ENCODE peak calls at places on chromosomes 4 and X, in five cellular contexts. Q is IMR-90, X is mesenchymal stem cell, P is H1, A is neuronal stem cell. S is an unnamed sample.

GRCh38 chrX:10079155-10079711 is 77.5 kb upstream of the CLCN4 start:
- DNase-seq in Q (peak), X (peak), P (no peak), A (no peak), S (no peak)

GRCh38 chr4:55186123-55186522 is 60.7 kb upstream of the KDR start:
- DNase-seq in Q (no peak), X (peak), P (no peak), A (no peak), S (no peak)

GRCh38 chr4:21992330-21992729 is 43.8 kb upstream of the KCNIP4 start:
- DNase-seq in Q (no peak), X (no peak), P (no peak), A (no peak), S (no peak)

GRCh38 chr4:3338321-3338838 is 45.6 kb downstream of the RGS12 start:
- DNase-seq in Q (no peak), X (no peak), P (no peak), A (no peak), S (no peak)

GRCh38 chr4:64584981-64585557 is 175.8 kb upstream of the TECRL start:
- DNase-seq in Q (peak), X (peak), P (no peak), A (peak), S (peak)

GRCh38 chr4:40199999-40200880 is 3.4 kb downstream of the RHOH start:
- DNase-seq in Q (peak), X (peak), P (no peak), A (no peak), S (peak)

GRCh38 chrX:55488268-55488558 is 1.4 kb downstream of the USP51 start:
- DNase-seq in Q (no peak), X (no peak), P (no peak), A (peak), S (no peak)

GRCh38 chrX:149949743-149950436 is 11.6 kb upstream of the EOLA2 start:
- DNase-seq in Q (peak), X (no peak), P (no peak), A (no peak), S (peak)

GRCh38 chr4:140305053-140305452 is 68.4 kb upstream of the SCOC start:
- DNase-seq in Q (no peak), X (no peak), P (no peak), A (no peak), S (peak)

GRCh38 chrX:56789518-56790070 is 60.6 kb downstream of the NBDY start:
- DNase-seq in Q (no peak), X (no peak), P (no peak), A (no peak), S (no peak)

GRCh38 chr4:86497131-86497530 is 97.0 kb upstream of the PTPN13 start:
- DNase-seq in Q (no peak), X (no peak), P (no peak), A (no peak), S (no peak)

DNA sequence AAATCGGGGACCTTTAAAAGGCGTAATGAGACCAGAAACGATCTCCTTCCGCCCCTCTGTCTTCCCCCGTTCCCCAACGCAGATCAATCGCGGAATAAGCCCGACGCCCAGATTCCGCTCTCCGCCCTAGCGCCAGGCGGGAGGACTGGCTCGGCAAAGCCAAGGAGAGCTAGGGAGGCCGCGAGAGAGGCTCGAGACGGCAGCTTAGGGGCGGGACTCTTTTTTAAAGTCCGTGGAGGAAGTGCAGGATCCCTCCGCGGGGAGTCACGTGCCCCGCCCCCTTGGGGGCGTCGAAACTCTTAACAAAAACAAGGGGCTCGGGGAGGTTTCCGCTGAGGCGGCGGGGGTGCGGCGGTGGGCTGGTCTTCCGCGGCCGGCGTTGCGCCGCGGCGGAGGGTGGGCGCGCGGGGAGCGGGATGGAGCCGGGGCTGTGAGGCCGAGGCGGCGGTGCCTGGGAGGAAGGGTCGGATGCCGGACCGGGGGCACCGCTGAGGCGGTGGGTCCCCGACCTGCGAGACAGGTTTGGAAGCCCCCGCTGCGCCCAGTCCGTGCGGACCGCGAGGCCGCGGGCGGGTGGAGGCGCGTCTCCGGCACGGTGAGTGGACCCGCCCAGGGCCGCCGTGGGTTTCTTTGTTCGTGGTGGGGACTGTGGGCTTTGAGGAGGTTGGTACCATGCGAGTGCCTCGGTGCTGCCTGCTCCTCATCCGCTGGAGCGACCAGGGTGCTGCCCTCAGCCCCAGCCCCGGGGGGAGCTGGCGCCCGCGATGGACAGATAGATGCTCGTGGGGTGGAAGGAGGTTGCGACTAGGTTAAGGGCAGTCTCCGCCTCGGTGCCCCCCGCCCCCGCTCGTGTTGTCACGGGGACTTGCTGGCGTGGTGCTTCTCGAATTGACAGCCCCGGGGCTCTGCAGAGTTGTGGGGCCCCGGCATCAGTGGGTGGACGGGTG is at the start of gene CCNG2:
- DNase-seq in Q (peak), X (peak), P (peak), A (no peak), S (peak)
- H4K91ac ChIP-seq in Q (peak), X (peak), P (peak), A (no peak), S (peak)

DNA sequence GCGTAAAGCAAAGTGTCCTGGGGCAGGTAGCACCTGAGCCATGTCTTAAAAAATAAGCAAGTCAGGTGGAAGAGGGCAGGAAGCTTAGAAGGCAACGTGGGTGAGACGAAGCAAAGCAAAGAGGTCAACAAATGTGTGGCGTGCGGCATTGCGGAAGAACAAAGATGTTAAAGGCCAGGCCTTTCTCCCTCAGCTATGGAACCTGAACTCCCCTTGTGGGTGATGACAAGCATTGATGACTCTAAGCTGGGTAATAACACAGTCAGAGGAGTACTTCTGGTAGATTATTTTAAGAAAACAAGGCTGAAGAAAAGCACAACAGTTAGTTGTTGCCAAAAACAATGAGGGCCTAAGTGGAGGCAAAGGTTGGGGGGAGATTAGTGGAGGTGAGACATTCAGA is 29.0 kb upstream of the SORBS2 start:
- DNase-seq in Q (no peak), X (no peak), P (no peak), A (no peak), S (no peak)
- H3K27ac ChIP-seq in Q (no peak), X (peak), P (peak), A (peak), S (no peak)

GRCh38 chrX:633655-634305 is 3.2 kb downstream of the SHOX start:
- DNase-seq in Q (no peak), X (no peak), P (no peak), A (no peak), S (no peak)
- H3K4me3 ChIP-seq in Q (no peak), X (no peak), P (no peak), A (no peak), S (no peak)

GRCh38 chrX:70001708-70002341 is 47.9 kb downstream of the AWAT2 start:
- DNase-seq in Q (no peak), X (no peak), P (no peak), A (no peak), S (no peak)

GRCh38 chrX:69996102-69996468 is 53.7 kb downstream of the AWAT2 start:
- DNase-seq in Q (no peak), X (no peak), P (no peak), A (no peak), S (no peak)

GRCh38 chrX:69995400-69996101 is 54.2 kb downstream of the AWAT2 start:
- DNase-seq in Q (no peak), X (no peak), P (no peak), A (no peak), S (no peak)

DNA sequence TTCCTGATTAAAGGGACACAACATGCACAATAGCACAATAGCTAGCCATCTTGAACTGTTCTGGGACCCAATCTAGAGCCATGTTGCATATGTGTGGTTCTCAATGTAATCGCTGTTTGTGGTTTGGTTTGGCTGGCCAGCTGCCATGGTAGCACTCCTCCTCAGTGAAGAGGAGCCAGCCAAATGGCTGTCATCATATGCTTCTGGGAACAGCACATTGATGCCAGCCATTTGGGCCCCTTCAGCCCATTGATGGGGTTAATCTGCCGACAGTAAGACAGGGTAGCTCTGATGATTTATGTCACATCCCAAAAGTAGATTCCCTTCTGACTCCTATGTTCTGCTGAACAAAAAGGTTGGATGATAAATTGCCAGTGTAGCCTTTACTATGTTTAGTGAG is 48.5 kb downstream of the AWAT2 start:
- DNase-seq in Q (no peak), X (no peak), P (no peak), A (no peak), S (no peak)
- H4K91ac ChIP-seq in Q (no peak), X (no peak), P (no peak), A (no peak), S (no peak)